ENCODE peak calls at places on chromosomes 13 and 19, in nine cellular contexts. J is BE2C, L is endothelial cell, C is heart left ventricle, U is Caco-2, N is uterus, H is GM12865, X is cardiac fibroblast, Z is Peyer's patch. D is an unnamed sample.

GRCh38 chr13:78881054-78881453 is 222.1 kb upstream of the OBI1 start:
- DNase-seq in Z (no peak), J (peak; percentile 44), C (no peak), N (no peak), U (no peak), X (no peak), L (no peak), H (no peak), D (no peak)

GRCh38 chr19:18479964-18480723 is 41.7 kb downstream of the ELL start:
- DNase-seq in Z (no peak), X (peak; percentile 80), N (peak; percentile 78), J (no peak), L (no peak), U (no peak), H (no peak), C (peak; percentile 61), D (no peak)

GRCh38 chr13:108266316-108266936 is 3.1 kb upstream of the TNFSF13B start:
- DNase-seq in L (no peak), C (no peak), Z (no peak), N (no peak), H (no peak), X (no peak), J (no peak), U (no peak), D (no peak)

GRCh38 chr19:30629086-30629485 is 256.9 kb downstream of the ZNF536 start:
- DNase-seq in X (no peak), U (no peak), J (no peak), Z (no peak), H (no peak), N (no peak), C (no peak), L (no peak), D (no peak)

GRCh38 chr19:46181386-46181774 is 33.3 kb downstream of the IGFL2 start:
- DNase-seq in H (no peak), C (no peak), X (peak; percentile 78), N (no peak), J (no peak), U (no peak), Z (no peak), L (no peak), D (no peak)

GRCh38 chr13:29908411-29908810 is 58.0 kb upstream of the UBL3 start:
- DNase-seq in J (no peak), L (no peak), N (no peak), X (peak; percentile 65), Z (no peak), C (no peak), U (no peak), H (no peak), D (no peak)

GRCh38 chr13:45162194-45162593 is 38.7 kb downstream of the KCTD4 start:
- DNase-seq in N (no peak), C (no peak), X (peak; percentile 40), Z (no peak), H (no peak), L (no peak), J (no peak), U (no peak), D (no peak)

GRCh38 chr19:1151037-1151716 is 22.9 kb downstream of the SBNO2 start:
- DNase-seq in Z (no peak), X (no peak), J (no peak), H (no peak), C (no peak), N (no peak), L (no peak), U (no peak), D (no peak)

GRCh38 chr19:51099070-51099382 is 9.2 kb downstream of the CTU1 start:
- DNase-seq in H (no peak), Z (no peak), C (no peak), L (no peak), J (no peak), X (no peak), N (no peak), U (no peak), D (no peak)

GRCh38 chr19:51103811-51104470 is 4.3 kb downstream of the CTU1 start:
- DNase-seq in Z (no peak), H (no peak), J (no peak), C (no peak), N (no peak), X (no peak), U (no peak), L (no peak), D (no peak)

GRCh38 chr19:51098366-51099069 is 9.7 kb downstream of the CTU1 start:
- DNase-seq in N (no peak), Z (no peak), H (no peak), C (peak; percentile 37), L (no peak), X (no peak), U (no peak), J (no peak), D (peak; percentile 74)

GRCh38 chr19:51102991-51103390 is 5.2 kb downstream of the CTU1 start:
- DNase-seq in Z (no peak), H (no peak), C (no peak), J (no peak), L (no peak), X (no peak), N (no peak), U (no peak), D (no peak)

GRCh38 chr19:51101171-51101865 is 6.9 kb downstream of the CTU1 start:
- DNase-seq in N (peak; percentile 54), C (no peak), H (no peak), J (no peak), Z (no peak), X (peak; percentile 20), L (no peak), U (no peak), D (no peak)
- TF ChIP-seq CTCF in N (no peak), C (no peak), H (no peak), J (no peak), Z (no peak), X (no peak), L (no peak), U (no peak), D (no peak)

GRCh38 chr19:16118489-16119033 is 6.9 kb downstream of the RAB8A start:
- DNase-seq in J (no peak), U (no peak), X (no peak), L (no peak), C (peak; percentile 35), N (no peak), H (peak; percentile 98), Z (peak; percentile 85), D (peak; percentile 88)

GRCh38 chr19:16115309-16116039 is 3.8 kb downstream of the RAB8A start:
- DNase-seq in J (no peak), U (no peak), N (no peak), C (no peak), Z (no peak), X (no peak), L (no peak), H (no peak), D (no peak)

GRCh38 chr19:16116067-16116466 is 4.4 kb downstream of the RAB8A start:
- DNase-seq in U (peak; percentile 55), X (no peak), L (no peak), C (no peak), Z (no peak), J (no peak), H (no peak), N (no peak), D (no peak)

GRCh38 chr19:16121141-16121540 is 9.5 kb downstream of the RAB8A start:
- DNase-seq in U (no peak), N (no peak), H (no peak), C (no peak), X (no peak), Z (no peak), J (no peak), L (no peak), D (no peak)

DNA sequence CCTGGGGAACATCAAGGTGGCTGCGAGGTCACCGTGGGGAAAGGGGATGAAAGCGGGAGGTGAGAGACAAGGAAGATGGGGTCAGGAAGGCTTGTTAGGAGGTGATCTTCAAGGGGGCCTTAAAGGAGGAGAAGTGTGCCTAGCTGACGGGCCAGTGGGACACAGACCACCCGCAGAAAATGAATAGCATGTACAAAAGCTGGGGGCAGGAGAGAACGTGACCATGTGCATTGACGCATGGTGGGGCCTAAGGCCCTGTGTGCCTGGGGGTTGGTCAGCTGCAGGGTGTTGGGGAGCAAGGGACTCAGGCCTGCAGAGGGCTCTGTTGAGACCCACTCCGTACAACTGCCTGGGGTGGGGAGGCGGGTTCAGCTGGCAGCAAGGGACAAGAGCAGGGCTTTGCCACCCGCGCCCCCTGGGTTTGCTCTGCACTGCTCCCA is 5.9 kb downstream of the RAB8A start:
- DNase-seq in H (peak; percentile 91), X (no peak), L (no peak), Z (peak; percentile 69), J (no peak), U (no peak), C (no peak), N (no peak), D (peak; percentile 75)
- TF ChIP-seq CTCF in H (peak; percentile 49), X (no peak), L (no peak), Z (no peak), J (no peak), U (no peak), C (no peak), N (no peak), D (peak; percentile 34)

GRCh38 chr19:12527034-12527836 is 24.0 kb downstream of the ZNF564 start:
- DNase-seq in H (peak; percentile 40), C (no peak), X (peak; percentile 62), J (no peak), Z (no peak), U (peak; percentile 11), N (no peak), L (no peak), D (no peak)

GRCh38 chr19:12526542-12526941 is 24.7 kb downstream of the ZNF564 start:
- DNase-seq in Z (no peak), U (no peak), N (no peak), J (no peak), H (no peak), C (no peak), L (no peak), X (no peak), D (no peak)

GRCh38 chr19:12521996-12522395 is 29.3 kb downstream of the ZNF564 start:
- DNase-seq in U (no peak), J (peak; percentile 34), X (no peak), H (peak; percentile 26), N (no peak), Z (no peak), C (no peak), L (no peak), D (no peak)
- TF ChIP-seq CTCF in U (no peak), J (peak; percentile 53), X (no peak), H (no peak), N (no peak), Z (no peak), C (no peak), L (no peak), D (no peak)

GRCh38 chr13:69567514-69567913 is 540.1 kb upstream of the ATXN8OS start:
- DNase-seq in J (no peak), L (no peak), H (no peak), X (no peak), N (no peak), U (no peak), Z (no peak), C (no peak), D (no peak)

GRCh38 chr13:69566104-69566716 is 541.4 kb upstream of the ATXN8OS start:
- DNase-seq in H (no peak), Z (no peak), J (no peak), X (no peak), C (no peak), N (no peak), L (no peak), U (no peak), D (no peak)

DNA sequence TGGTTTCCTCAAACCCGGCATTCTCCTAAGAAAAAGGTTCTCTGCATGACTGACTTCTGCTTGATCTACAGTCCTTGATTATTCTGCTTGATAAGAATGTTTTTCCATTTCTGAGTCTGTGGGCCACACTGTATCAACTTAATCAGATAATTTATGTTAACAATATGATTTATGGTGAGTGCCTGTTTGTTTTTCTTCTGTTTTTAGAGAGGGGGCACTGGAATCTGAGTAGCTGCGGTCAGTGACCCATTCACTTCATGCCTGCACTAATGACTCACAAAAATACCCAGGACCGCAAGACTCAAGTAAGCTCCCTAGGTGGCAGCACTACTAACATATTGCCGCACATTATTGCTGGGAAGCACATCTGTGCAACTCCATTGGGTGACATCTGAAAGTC is 542.3 kb upstream of the ATXN8OS start:
- DNase-seq in N (no peak), X (peak; percentile 9), H (peak; percentile 55), J (peak; percentile 67), U (peak; percentile 58), L (peak; percentile 31), C (no peak), Z (no peak), D (peak; percentile 10)
- TF ChIP-seq CTCF in N (no peak), X (no peak), H (peak; percentile 38), J (peak; percentile 85), U (peak; percentile 52), L (peak; percentile 67), C (no peak), Z (no peak), D (peak; percentile 20)

D was measured in GM20000.